ENCODE peak calls at places on chromosomes 5 and 9, in six cellular contexts. T is HCT116, I is IMR-90, K is ovary, X is sigmoid colon, W is transverse colon. B is an unnamed sample.

GRCh38 chr5:119537704-119538103 is 85.4 kb downstream of the HSD17B4 start:
- DNase-seq in X (no peak), T (no peak), K (no peak), I (peak), W (no peak), B (no peak)

GRCh38 chr5:418681-419121 is 24.3 kb upstream of the EXOC3 start:
- DNase-seq in I (peak), K (no peak), X (peak), T (no peak), W (no peak), B (no peak)

GRCh38 chr9:70020217-70020616 is 23.4 kb upstream of the MAMDC2 start:
- DNase-seq in W (no peak), X (no peak), T (no peak), I (no peak), K (no peak), B (no peak)

GRCh38 chr5:32074401-32074800 is 99.7 kb downstream of the GOLPH3 start:
- DNase-seq in K (no peak), X (no peak), I (no peak), W (no peak), T (no peak), B (no peak)

GRCh38 chr5:16550316-16550952 is 66.4 kb downstream of the RETREG1 start:
- DNase-seq in T (peak), W (peak), K (no peak), X (no peak), I (peak), B (no peak)

GRCh38 chr9:123985869-123986268 is 25.7 kb upstream of the LHX2 start:
- DNase-seq in I (no peak), T (no peak), X (no peak), K (no peak), W (no peak), B (no peak)

GRCh38 chr5:17365756-17366155 is 132.3 kb upstream of the TAF11L2 start:
- DNase-seq in W (no peak), T (no peak), K (no peak), X (no peak), I (peak), B (no peak)

GRCh38 chr5:172107606-172108005 is 80.4 kb downstream of the STK10 start:
- DNase-seq in X (no peak), W (no peak), T (no peak), K (no peak), I (peak), B (peak)

GRCh38 chr5:153489611-153490010 is 859 bp upstream of the GRIA1 start:
- DNase-seq in T (no peak), W (no peak), I (peak), K (no peak), X (no peak), B (no peak)

GRCh38 chr5:15320896-15321295 is 179.1 kb upstream of the FBXL7 start:
- DNase-seq in K (no peak), T (no peak), X (no peak), I (no peak), W (no peak), B (no peak)

GRCh38 chr5:141182248-141182647 is at the start of gene PCDHB16:
- DNase-seq in I (peak), K (peak), W (no peak), X (peak), T (no peak), B (no peak)

GRCh38 chr9:74742792-74743389 is 144.8 kb downstream of the TRPM6 start:
- DNase-seq in W (peak), X (no peak), T (peak), K (no peak), I (peak), B (peak)

GRCh38 chr5:60487885-60488425 is 212.0 kb downstream of the DEPDC1B start:
- DNase-seq in W (peak), X (no peak), T (no peak), I (no peak), K (no peak), B (no peak)

GRCh38 chr9:1469996-1470395 is 419.8 kb downstream of the DMRT2 start:
- DNase-seq in T (no peak), K (no peak), X (no peak), W (no peak), I (no peak), B (no peak)

GRCh38 chr9:122426723-122427122 is 51.0 kb downstream of the OR1J1 start:
- DNase-seq in K (no peak), T (no peak), X (no peak), W (no peak), I (no peak), B (no peak)

GRCh38 chr9:74078647-74079046 is 418.5 kb upstream of the RORB start:
- DNase-seq in I (no peak), T (no peak), X (no peak), K (no peak), W (no peak), B (no peak)

GRCh38 chr5:79146352-79146751 is 34.7 kb downstream of the BHMT start:
- DNase-seq in T (no peak), I (peak), K (no peak), W (no peak), X (no peak), B (no peak)

GRCh38 chr9:96487949-96488348 is 38.0 kb downstream of the HABP4 start:
- DNase-seq in W (no peak), K (no peak), T (no peak), X (no peak), I (no peak), B (no peak)

GRCh38 chr5:78065663-78066062 is 228.8 kb downstream of the AP3B1 start:
- DNase-seq in I (no peak), T (no peak), K (no peak), X (no peak), W (no peak), B (no peak)

GRCh38 chr5:69300537-69301203 is 31.9 kb downstream of the CCDC125 start:
- DNase-seq in W (no peak), T (no peak), K (no peak), X (no peak), I (peak), B (no peak)

GRCh38 chr5:59547731-59548130 is 345.8 kb downstream of the PDE4D start:
- DNase-seq in X (no peak), T (no peak), I (no peak), W (no peak), K (no peak), B (no peak)

GRCh38 chr9:109861918-109862317 is 81.9 kb downstream of the PALM2AKAP2 start:
- DNase-seq in K (no peak), I (no peak), T (no peak), W (no peak), X (no peak), B (no peak)

GRCh38 chr5:134103998-134104612 is 10.4 kb upstream of the TCF7 start:
- DNase-seq in K (no peak), W (no peak), X (no peak), I (no peak), T (no peak), B (no peak)

GRCh38 chr5:172596638-172597231 is 44.3 kb upstream of the NEURL1B start:
- DNase-seq in X (no peak), K (peak), W (no peak), I (no peak), T (no peak), B (no peak)

GRCh38 chr5:143913008-143913752 is 101.2 kb downstream of the HMHB1 start:
- DNase-seq in T (no peak), W (no peak), X (no peak), I (peak), K (no peak), B (no peak)

GRCh38 chr5:54944364-54944763 is 41.0 kb downstream of the ESM1 start:
- DNase-seq in T (peak), X (no peak), I (peak), W (no peak), K (no peak), B (peak)

GRCh38 chr5:178340637-178341036 is 108.0 kb upstream of the PHYKPL start:
- DNase-seq in W (no peak), X (peak), I (no peak), K (no peak), T (no peak), B (no peak)

GRCh38 chr5:90390326-90390725 is 19.2 kb downstream of the CETN3 start:
- DNase-seq in K (no peak), W (no peak), T (no peak), I (no peak), X (no peak), B (no peak)

GRCh38 chr5:177457239-177458121 is 10.9 kb downstream of the PRR7 start:
- DNase-seq in T (peak), I (peak), X (peak), K (peak), W (peak), B (peak)

GRCh38 chr5:143014017-143014651 is 244.0 kb downstream of the ARHGAP26 start:
- DNase-seq in X (no peak), K (no peak), W (peak), T (no peak), I (no peak), B (peak)

GRCh38 chr5:53303105-53303504 is 177.3 kb upstream of the FST start:
- DNase-seq in T (no peak), W (no peak), X (no peak), I (peak), K (no peak), B (no peak)

GRCh38 chr5:3911111-3911510 is 315.5 kb downstream of the IRX1 start:
- DNase-seq in W (no peak), X (no peak), K (no peak), T (no peak), I (no peak), B (no peak)

GRCh38 chr5:3913264-3913663 is 317.6 kb downstream of the IRX1 start:
- DNase-seq in I (no peak), X (no peak), T (no peak), K (no peak), W (no peak), B (no peak)

DNA sequence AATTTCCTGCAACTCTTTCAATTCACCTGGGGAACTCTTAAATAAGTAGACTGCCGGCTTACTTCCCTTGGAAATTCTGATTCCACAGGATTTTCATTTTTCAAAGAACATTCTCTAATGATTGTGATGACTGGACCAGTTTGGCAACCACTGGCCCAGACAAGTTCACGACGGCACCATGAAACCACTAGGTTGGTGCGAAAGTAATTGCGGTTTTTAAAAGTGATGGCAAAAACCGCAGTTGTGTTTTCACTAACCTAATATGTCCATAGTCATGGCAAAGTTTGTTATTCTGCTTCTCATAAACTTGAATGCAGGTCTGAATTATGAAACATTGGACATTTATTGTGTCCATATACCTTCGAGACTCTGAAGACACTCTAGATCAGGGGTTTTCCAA is 317.2 kb downstream of the IRX1 start:
- DNase-seq in T (no peak), I (no peak), X (no peak), K (no peak), W (no peak), B (no peak)
- H3K4me3 ChIP-seq in T (no peak), I (no peak), X (no peak), K (no peak), W (no peak), B (no peak)

GRCh38 chr9:5832543-5833529 is at the start of gene ERMP1:
- DNase-seq in K (peak), T (peak), X (peak), I (peak), W (peak), B (peak)
- TF ChIP-seq POLR2A in K (no peak), T (peak), X (no peak), I (no peak), W (peak), B (peak)

GRCh38 chr9:125262217-125262991 is 778 bp downstream of the GAPVD1 start:
- DNase-seq in I (no peak), W (no peak), X (no peak), K (no peak), T (no peak), B (no peak)
- H3K27ac ChIP-seq in I (peak), W (peak), X (peak), K (no peak), T (peak), B (no peak)

DNA sequence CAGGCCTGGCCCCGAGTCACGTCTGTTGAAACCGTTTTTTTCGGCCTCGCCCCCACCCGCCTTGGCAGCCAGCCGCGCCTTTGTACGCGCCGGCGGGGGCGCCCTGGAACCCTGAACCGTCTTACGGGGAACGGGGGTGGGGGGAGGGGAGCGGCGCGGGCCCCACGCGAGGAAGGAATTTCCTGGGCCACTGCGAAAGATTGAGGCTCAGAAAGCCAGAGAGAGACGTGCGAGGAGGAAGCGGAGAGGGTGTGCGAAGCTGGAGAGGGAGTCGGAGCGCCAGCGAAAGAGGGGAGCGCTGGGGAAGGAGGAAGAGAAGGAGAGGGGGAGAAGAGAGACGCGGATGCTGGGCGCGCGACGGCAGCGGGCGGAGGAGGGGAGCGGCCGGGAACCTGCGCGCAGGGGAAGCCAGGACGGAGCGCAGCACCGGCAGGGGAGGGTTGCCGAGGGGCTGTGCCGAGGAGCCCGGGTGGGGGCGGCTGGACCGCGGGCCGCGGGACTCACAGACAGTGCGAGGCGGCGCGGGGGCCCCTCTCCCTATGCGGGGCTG is 4.6 kb upstream of the PRDM12 start:
- DNase-seq in K (no peak), I (no peak), X (no peak), W (no peak), T (no peak), B (no peak)
- H3K4me3 ChIP-seq in K (no peak), I (no peak), X (peak), W (peak), T (no peak), B (peak)

GRCh38 chr9:136674786-136675349 is 12.2 kb downstream of the EGFL7 start:
- DNase-seq in T (no peak), X (no peak), I (no peak), K (no peak), W (peak), B (no peak)
- TF ChIP-seq POLR2A in T (no peak), X (no peak), I (no peak), K (no peak), W (peak), B (no peak)

DNA sequence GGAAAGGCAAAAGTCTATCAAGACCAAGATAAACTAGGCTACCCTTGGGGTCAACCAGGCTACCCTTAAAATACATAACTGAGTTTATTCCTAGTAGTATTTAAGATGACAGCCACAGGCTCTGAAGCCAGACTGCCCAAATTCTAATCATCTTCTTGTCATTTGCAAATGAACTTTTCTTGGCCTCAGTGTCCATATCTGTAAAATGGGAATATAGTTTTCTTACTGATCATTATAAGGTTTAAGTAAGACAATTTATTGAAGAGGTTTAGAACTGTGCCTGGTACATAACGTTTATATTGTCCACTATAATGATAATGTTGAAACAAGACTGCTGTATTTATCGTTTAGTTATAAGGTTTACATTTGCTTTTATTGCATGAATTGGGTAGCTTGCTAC is 112.5 kb downstream of the SLC12A2 start:
- DNase-seq in W (no peak), T (no peak), X (no peak), I (no peak), K (no peak), B (no peak)
- H3K27ac ChIP-seq in W (no peak), T (no peak), X (no peak), I (no peak), K (no peak), B (no peak)

GRCh38 chr5:75648712-75649111 is 37.5 kb downstream of the ANKDD1B start:
- DNase-seq in I (no peak), X (no peak), K (no peak), T (no peak), W (peak), B (no peak)
- H3K4me3 ChIP-seq in I (no peak), X (no peak), K (no peak), T (no peak), W (no peak), B (no peak)

B was measured in adrenal gland.